ENCODE peak calls at places on chromosomes 5 and 9, in six cellular contexts. H is CD8-positive, alpha-beta T cell; Y is GM23338; T is cardiac muscle cell; N is transverse colon; M is tibial nerve. B is an unnamed sample. For H3K4me1, the result is how much of the 10 kb centered on the place peaks cover.

GRCh38 chr9:133679056-133679455 is 42.9 kb downstream of the DBH start:
- DNase-seq in Y (no peak), T (no peak), M (no peak), H (no peak), N (no peak), B (no peak)

GRCh38 chr9:89621031-89621430 is 16.2 kb downstream of the GADD45G start:
- DNase-seq in T (no peak), M (no peak), N (no peak), Y (no peak), H (no peak), B (no peak)

GRCh38 chr5:115812372-115812771 is 4.1 kb downstream of the CDO1 start:
- DNase-seq in M (no peak), Y (no peak), T (no peak), N (no peak), H (no peak), B (no peak)

GRCh38 chr5:126363658-126364057 is 59.6 kb upstream of the GRAMD2B start:
- DNase-seq in Y (no peak), M (no peak), H (no peak), T (peak), N (no peak), B (no peak)

GRCh38 chr5:83430130-83431010 is 41.2 kb upstream of the VCAN start:
- DNase-seq in T (peak), Y (peak), H (peak), M (peak), N (peak), B (peak)

GRCh38 chr5:7190727-7191126 is 205.2 kb upstream of the ADCY2 start:
- DNase-seq in Y (no peak), T (no peak), H (no peak), N (no peak), M (no peak), B (no peak)

GRCh38 chr5:93569295-93570164 is 11.5 kb downstream of the NR2F1-AS1 start:
- DNase-seq in M (no peak), H (no peak), T (no peak), Y (peak), N (no peak), B (no peak)

GRCh38 chr5:73911761-73912393 is 285.9 kb downstream of the ARHGEF28 start:
- DNase-seq in Y (no peak), M (no peak), T (no peak), H (no peak), N (no peak), B (no peak)

GRCh38 chr5:163105456-163105855 is 331.9 kb upstream of the CCNG1 start:
- DNase-seq in T (no peak), M (no peak), N (no peak), Y (no peak), H (no peak), B (no peak)

GRCh38 chr5:121055586-121055985 is 591.5 kb downstream of the PRR16 start:
- DNase-seq in Y (no peak), T (no peak), M (no peak), N (no peak), H (no peak), B (no peak)

GRCh38 chr5:127961764-127962148 is 121.8 kb upstream of the SLC12A2 start:
- DNase-seq in T (no peak), Y (no peak), N (peak), M (no peak), H (no peak), B (no peak)

GRCh38 chr5:141199359-141200235 is at the start of gene PCDHB11:
- DNase-seq in H (no peak), Y (peak), M (no peak), N (no peak), T (no peak), B (no peak)

GRCh38 chr5:180352116-180352975 is 790 bp downstream of the GFPT2 start:
- DNase-seq in T (peak), N (no peak), M (peak), H (no peak), Y (peak), B (no peak)

GRCh38 chr5:150587830-150588494 is 52.5 kb upstream of the SYNPO start:
- DNase-seq in M (no peak), T (peak), H (no peak), N (no peak), Y (no peak), B (peak)

GRCh38 chr5:122515709-122516431 is 203.8 kb downstream of the SNCAIP start:
- DNase-seq in N (peak), H (no peak), M (no peak), T (peak), Y (peak), B (no peak)

GRCh38 chr5:111069839-111070238 is 1.7 kb upstream of the TSLP start:
- DNase-seq in T (peak), H (no peak), N (no peak), Y (no peak), M (no peak), B (no peak)

GRCh38 chr5:56692359-56693219 is 122.8 kb upstream of the MAP3K1 start:
- DNase-seq in N (no peak), H (no peak), M (no peak), T (no peak), Y (no peak), B (no peak)

GRCh38 chr9:20490246-20490834 is 132.0 kb downstream of the MLLT3 start:
- DNase-seq in N (no peak), M (no peak), H (no peak), T (no peak), Y (peak), B (no peak)

GRCh38 chr9:109903515-109904138 is 123.6 kb downstream of the PALM2AKAP2 start:
- DNase-seq in Y (peak), H (peak), T (peak), N (peak), M (no peak), B (no peak)

GRCh38 chr5:54766748-54767147 is 218.6 kb downstream of the ESM1 start:
- DNase-seq in N (no peak), H (no peak), Y (peak), T (no peak), M (no peak), B (no peak)

GRCh38 chr5:132334812-132335211 is 34.7 kb upstream of the SLC22A5 start:
- DNase-seq in M (no peak), N (no peak), H (no peak), Y (no peak), T (no peak), B (no peak)

GRCh38 chr5:140041492-140042421 is 1.3 kb downstream of the NRG2 start:
- DNase-seq in Y (peak), N (peak), M (peak), T (peak), H (no peak), B (peak)

GRCh38 chr9:134322781-134323241 is 3.4 kb upstream of the RXRA start:
- DNase-seq in M (no peak), T (no peak), Y (no peak), H (no peak), N (peak), B (peak)

GRCh38 chr9:33623658-33624586 is 99.9 kb downstream of the ANKRD18B start:
- DNase-seq in N (peak), Y (peak), M (no peak), T (peak), H (peak), B (peak)

GRCh38 chr9:33620738-33621439 is 96.8 kb downstream of the ANKRD18B start:
- DNase-seq in H (no peak), T (peak), Y (no peak), M (no peak), N (no peak), B (no peak)

GRCh38 chr9:33614001-33614687 is 90.1 kb downstream of the ANKRD18B start:
- DNase-seq in H (no peak), T (no peak), M (no peak), Y (no peak), N (no peak), B (no peak)

DNA sequence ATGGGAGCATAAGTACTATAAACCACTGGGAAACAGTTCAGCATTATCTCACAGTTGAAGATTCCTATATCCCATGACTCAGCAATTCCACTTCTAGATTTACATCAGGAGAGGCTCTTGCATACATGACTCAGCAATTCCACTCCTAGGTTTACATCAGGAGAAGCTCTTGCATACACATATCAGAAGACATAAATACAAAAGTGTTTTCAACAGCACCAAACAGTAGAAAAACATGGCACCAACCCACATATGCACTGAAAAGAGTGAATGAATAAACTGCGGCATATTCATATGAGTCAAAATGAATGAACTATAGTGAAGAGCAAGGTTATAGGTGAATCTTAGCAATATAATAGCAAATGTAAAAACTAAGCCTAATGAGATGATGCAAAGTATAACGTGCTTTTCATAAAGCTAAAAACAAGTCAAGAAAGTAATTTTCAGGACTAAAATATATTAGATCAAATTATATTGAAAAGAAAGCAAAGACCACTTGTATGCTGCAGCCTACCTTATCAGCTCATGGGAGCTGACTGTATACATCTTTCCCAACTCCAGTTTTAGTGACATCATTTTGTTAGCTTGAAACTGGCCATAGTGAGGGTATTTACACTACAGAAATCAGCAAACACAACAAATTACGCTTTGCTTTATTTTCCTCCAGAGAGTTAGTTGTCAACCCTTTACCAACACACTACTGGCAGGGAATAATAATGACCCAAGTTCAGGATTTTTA is 95.8 kb downstream of the ANKRD18B start:
- DNase-seq in N (no peak), M (no peak), T (peak), H (no peak), Y (peak), B (no peak)
- H3K27ac ChIP-seq in N (no peak), M (no peak), T (no peak), H (no peak), Y (no peak), B (no peak)

GRCh38 chr9:137319434-137319975 is 17.4 kb upstream of the NRARP start:
- DNase-seq in M (no peak), Y (no peak), H (no peak), N (no peak), T (no peak), B (peak)
- H3K4me1 ChIP-seq in M (under half), Y (under half), H (under half), N (under half), T (under half), B (under half)

DNA sequence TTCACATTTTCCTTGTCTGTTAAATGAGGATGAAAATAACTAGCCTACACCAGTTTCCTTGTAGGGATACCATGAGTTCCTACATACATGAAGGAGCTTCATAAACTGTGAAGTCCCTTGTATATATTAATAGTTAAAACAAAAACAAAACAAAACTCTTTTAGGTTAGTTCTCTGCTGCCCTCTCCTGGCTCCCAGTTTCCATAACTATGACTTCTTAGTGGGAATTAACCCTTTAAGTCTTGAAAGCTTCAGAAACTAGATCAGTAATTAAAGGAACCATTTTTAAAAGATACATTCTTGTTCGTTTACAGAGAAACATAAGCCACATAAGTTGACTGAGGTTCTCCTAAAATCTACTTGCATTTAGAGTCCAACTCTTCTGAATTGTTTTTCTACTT is 500.0 kb upstream of the C9orf72 start:
- DNase-seq in H (no peak), M (no peak), T (peak), N (no peak), Y (peak), B (no peak)
- TF ChIP-seq CTCF in H (no peak), M (peak), T (peak), N (peak), Y (peak), B (peak)

GRCh38 chr9:121784706-121785426 is 133.4 kb downstream of the DAB2IP start:
- DNase-seq in Y (peak), N (peak), H (no peak), T (no peak), M (no peak), B (peak)

GRCh38 chr9:121783523-121784507 is 132.4 kb downstream of the DAB2IP start:
- DNase-seq in Y (peak), H (peak), T (no peak), N (peak), M (no peak), B (peak)

GRCh38 chr9:121786998-121787422 is 135.6 kb downstream of the DAB2IP start:
- DNase-seq in Y (no peak), N (no peak), T (no peak), M (no peak), H (no peak), B (no peak)

GRCh38 chr9:121786543-121786948 is 135.1 kb downstream of the DAB2IP start:
- DNase-seq in N (no peak), M (no peak), T (no peak), Y (no peak), H (no peak), B (no peak)

DNA sequence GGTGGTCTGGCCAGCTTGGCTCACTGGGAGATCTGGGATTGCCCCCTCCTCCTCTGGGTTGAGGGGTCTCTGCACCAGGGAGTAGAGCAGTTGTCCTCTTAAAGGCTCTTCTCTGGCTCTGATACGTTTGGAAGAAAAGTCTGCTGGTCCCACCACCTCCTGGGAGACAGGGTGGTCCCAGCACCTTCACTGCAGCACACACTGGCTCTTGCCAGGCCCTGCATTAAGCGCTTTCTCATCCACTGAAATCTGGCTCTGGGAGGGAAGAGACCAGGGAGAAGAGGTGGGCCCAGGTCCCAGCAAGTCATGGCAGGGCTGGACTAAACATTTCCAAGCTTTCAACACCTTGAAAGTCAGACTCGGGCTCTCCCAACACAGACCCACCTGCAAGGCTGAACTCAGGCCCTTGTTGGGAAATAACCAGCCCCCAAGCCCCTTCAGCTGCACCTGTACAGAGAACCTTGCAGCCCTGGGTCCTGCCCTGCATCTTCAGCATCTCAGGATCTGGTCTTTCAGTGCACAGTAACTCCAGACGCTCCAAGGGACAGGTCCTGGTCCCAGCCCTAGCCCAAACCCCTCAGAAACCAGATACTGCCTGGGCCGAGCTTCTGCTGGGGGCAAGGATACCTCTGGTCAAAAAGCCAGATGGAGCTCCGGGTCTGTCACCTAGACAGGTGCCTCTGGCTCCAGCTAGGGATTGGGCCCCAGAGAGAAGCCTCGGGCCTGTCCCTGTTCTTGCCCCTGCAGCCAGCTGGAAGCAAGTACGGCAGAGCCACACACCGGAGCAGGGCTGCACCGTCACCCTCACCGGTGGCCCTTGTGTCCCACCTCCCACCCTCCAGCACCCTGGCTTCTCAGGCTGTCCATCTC is 134.5 kb downstream of the DAB2IP start:
- DNase-seq in N (peak), H (peak), T (no peak), M (no peak), Y (no peak), B (no peak)
- H3K27ac ChIP-seq in N (no peak), H (no peak), T (peak), M (peak), Y (no peak), B (no peak)